ENCODE peak calls at places on chromosome 3, in six cellular contexts. C is mesenchymal stem cell, I is H9, V is IMR-90, S is H1, E is trophoblast cell. P is an unnamed sample.

GRCh38 chr3:9911863-9912262 is 5.0 kb upstream of the IL17RC start:
- DNase-seq in C (peak; percentile 25), I (no peak), V (no peak), S (no peak), E (no peak), P (no peak)

GRCh38 chr3:129226374-129226773 is 23.0 kb upstream of the COPG1 start:
- DNase-seq in C (peak; percentile 84), I (no peak), V (peak; percentile 95), S (no peak), E (peak; percentile 78), P (no peak)

GRCh38 chr3:51353131-51353530 is 32.0 kb upstream of the MANF start:
- DNase-seq in C (no peak), I (no peak), V (no peak), S (no peak), E (no peak), P (no peak)

GRCh38 chr3:129665024-129665768 is 58.7 kb upstream of the PLXND1 start:
- DNase-seq in C (peak; percentile 37), I (no peak), V (peak; percentile 73), S (no peak), E (peak; percentile 76), P (no peak)

GRCh38 chr3:53880396-53881345 is 1.3 kb downstream of the ACTR8 start:
- DNase-seq in C (peak; percentile 38), I (no peak), V (peak; percentile 42), S (no peak), E (no peak), P (no peak)

GRCh38 chr3:136960838-136961836 is 3.4 kb downstream of the IL20RB start:
- DNase-seq in C (peak; percentile 55), I (no peak), V (no peak), S (no peak), E (peak; percentile 97), P (no peak)

GRCh38 chr3:119508172-119508845 is 10.0 kb downstream of the TIMMDC1 start:
- DNase-seq in C (no peak), I (no peak), V (no peak), S (no peak), E (no peak), P (no peak)

GRCh38 chr3:124282751-124283643 is 291.1 kb upstream of the ROPN1 start:
- DNase-seq in C (no peak), I (no peak), V (peak; percentile 11), S (no peak), E (peak; percentile 17), P (no peak)

GRCh38 chr3:63343674-63344073 is 65.6 kb downstream of the SYNPR start:
- DNase-seq in C (peak; percentile 89), I (peak; percentile 77), V (peak; percentile 92), S (peak; percentile 60), E (peak; percentile 69), P (no peak)

GRCh38 chr3:175914785-175915184 is 1055.7 kb downstream of the NAALADL2 start:
- DNase-seq in C (peak; percentile 46), I (no peak), V (peak; percentile 33), S (no peak), E (peak; percentile 17), P (no peak)

DNA sequence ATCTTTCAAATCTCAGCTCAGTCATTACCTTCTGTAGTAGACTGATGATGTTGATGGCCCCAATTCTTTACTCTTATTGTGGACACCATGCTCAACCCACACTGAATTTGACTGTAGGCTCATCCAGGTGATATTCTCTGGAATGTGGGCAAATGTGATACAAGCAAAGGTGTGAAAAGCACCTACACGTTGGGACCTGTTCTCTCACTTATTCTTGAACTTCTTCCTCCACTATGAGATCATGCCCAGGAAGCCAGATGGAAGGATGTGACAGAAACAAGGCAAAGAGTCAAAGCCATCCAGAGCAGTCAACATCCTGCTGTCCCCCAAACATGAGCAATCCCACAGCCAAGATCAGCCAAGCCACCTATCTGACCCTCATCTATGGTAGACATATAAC is 471.2 kb upstream of the UBE2E2 start:
- DNase-seq in C (no peak), I (no peak), V (no peak), S (no peak), E (no peak), P (no peak)
- H2AK5ac ChIP-seq in C (no peak overlapping the region), I (no peak overlapping the region), V (no peak overlapping the region), S (no peak overlapping the region), E (peak overlapping the region; percentile 81), P (no peak overlapping the region)

GRCh38 chr3:16741103-16741758 is 136.0 kb upstream of the DAZL start:
- DNase-seq in C (peak; percentile 4), I (no peak), V (peak; percentile 60), S (no peak), E (no peak), P (no peak)

GRCh38 chr3:16739416-16740091 is 134.3 kb upstream of the DAZL start:
- DNase-seq in C (no peak), I (no peak), V (peak; percentile 50), S (no peak), E (no peak), P (no peak)

GRCh38 chr3:16741890-16742289 is 136.7 kb upstream of the DAZL start:
- DNase-seq in C (peak; percentile 20), I (no peak), V (no peak), S (no peak), E (no peak), P (no peak)

GRCh38 chr3:16738451-16738850 is 133.2 kb upstream of the DAZL start:
- DNase-seq in C (no peak), I (no peak), V (no peak), S (no peak), E (peak; percentile 47), P (no peak)

DNA sequence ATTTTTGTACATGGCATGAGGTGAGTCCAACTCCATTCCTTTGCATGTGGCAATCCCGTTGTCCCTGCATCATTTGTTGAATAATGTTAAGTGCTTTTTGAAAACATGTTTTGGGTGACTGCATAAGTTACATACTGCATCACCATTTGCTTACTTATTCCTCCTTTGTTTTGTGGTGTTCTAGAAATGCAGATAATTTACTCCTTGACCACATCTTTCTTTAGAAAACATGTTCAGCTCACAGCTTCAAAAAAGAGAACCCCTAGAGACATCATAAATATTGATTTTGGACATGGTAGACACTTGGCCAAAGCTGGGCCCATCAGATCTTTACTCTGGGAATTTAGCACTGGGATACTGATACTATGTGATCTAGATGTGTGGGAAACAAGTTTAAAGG is 135.3 kb upstream of the DAZL start:
- DNase-seq in C (no peak), I (no peak), V (no peak), S (no peak), E (peak; percentile 41), P (no peak)
- H3K14ac ChIP-seq in C (no peak overlapping the region), I (no peak overlapping the region), V (no peak overlapping the region), S (no peak overlapping the region), E (no peak overlapping the region), P (no peak overlapping the region)

GRCh38 chr3:184174646-184175492 is at the start of gene AP2M1:
- DNase-seq in C (peak; percentile 99), I (peak; percentile 99), V (peak; percentile 100), S (peak; percentile 98), E (peak; percentile 99), P (peak; percentile 98)
- H2AK5ac ChIP-seq in C (peak within 1 kb of the TSS; percentile 29), I (no peak within 1 kb of the TSS), V (peak within 1 kb of the TSS; percentile 98), S (no peak within 1 kb of the TSS), E (peak within 1 kb of the TSS; percentile 88), P (peak within 1 kb of the TSS; percentile 85)

DNA sequence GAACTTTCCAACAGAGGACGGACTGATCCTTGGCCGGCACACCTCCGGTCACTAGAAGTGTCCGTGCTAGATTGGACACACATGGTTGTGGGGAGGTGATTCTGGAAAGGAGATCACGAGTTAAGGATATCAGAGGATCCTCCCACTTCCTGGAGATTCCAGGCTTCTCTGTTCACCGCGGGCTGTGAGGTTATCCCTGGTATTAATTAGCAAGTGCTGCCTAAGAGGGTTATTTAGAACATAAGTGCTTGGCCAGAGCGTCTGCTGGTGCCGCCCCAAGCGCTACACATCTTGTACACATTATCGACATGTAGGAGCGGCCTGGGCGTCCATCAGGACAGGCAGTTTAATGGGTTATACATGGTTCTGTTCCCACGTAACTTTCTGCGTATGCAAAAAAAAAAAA is 78.3 kb downstream of the CPN2 start:
- DNase-seq in C (no peak), I (no peak), V (no peak), S (no peak), E (no peak), P (no peak)
- H3K14ac ChIP-seq in C (no peak overlapping the region), I (no peak overlapping the region), V (no peak overlapping the region), S (no peak overlapping the region), E (no peak overlapping the region), P (no peak overlapping the region)

DNA sequence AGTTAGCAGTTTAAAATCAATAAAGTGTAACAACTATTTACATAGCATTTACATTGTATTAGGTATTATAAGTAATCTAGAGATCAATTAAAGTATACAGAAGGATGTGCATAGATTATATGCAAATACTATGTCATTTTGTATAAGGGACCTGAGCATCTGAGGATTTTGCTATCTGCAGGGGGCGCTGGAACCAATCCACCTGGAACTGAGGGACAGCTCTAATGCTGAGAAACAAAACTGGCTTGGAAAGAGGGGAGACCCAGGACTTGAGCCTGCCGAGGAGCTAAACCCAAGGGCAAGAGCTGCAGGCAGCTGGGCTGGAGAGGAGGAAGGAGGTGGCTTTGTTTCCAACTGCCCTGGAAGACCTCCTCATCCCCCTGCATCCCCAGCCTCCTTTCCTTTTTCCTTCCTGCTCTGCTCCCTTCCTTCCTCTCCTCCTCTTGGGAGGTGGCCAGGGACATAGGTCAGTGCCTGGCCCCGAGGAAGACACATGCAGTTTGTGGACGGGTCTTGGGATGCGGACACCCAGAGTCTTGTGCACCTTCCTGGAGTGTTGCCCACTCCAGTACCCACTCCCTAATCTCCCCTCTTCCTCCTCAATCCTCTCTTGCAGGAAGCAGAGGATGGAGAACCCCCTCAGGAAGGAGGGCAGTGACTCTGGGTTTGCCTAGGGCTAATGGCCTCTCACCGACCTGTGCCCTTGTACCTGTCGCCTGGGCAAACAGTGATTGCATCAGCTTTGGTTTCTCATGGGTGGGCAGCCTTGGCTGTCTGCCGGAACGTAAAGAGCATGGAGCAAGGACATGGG is 826 bp upstream of the RTP3 start:
- DNase-seq in C (no peak), I (peak; percentile 54), V (peak; percentile 46), S (peak; percentile 36), E (no peak), P (no peak)
- H2AK5ac ChIP-seq in C (no peak overlapping the region), I (no peak overlapping the region), V (peak overlapping the region; percentile 100), S (peak overlapping the region; percentile 43), E (peak overlapping the region; percentile 31), P (peak overlapping the region; percentile 40)